ENCODE peak calls at places on chromosomes 7 and 10, in four cellular contexts. One of them, this sample, is unnamed.

GRCh38 chr7:132464740-132465139 is 111.5 kb downstream of the PLXNA4 start:
- DNase-seq in left ventricle myocardium inferior: peak; percentile 54
- DNase-seq in HCT116: no peak
- DNase-seq in stomach: no peak
- DNase-seq in this sample: no peak

GRCh38 chr7:19621740-19622139 is 87.1 kb downstream of the POLR1F start:
- DNase-seq in left ventricle myocardium inferior: no peak
- DNase-seq in HCT116: peak; percentile 24
- DNase-seq in stomach: no peak
- DNase-seq in this sample: no peak

GRCh38 chr10:44278669-44279337 is 106.1 kb downstream of the CXCL12 start:
- DNase-seq in left ventricle myocardium inferior: no peak
- DNase-seq in HCT116: no peak
- DNase-seq in stomach: no peak
- DNase-seq in this sample: no peak

GRCh38 chr10:93288679-93289634 is 193.2 kb downstream of the MYOF start:
- DNase-seq in left ventricle myocardium inferior: peak; percentile 45
- DNase-seq in HCT116: peak; percentile 78
- DNase-seq in stomach: peak; percentile 77
- DNase-seq in this sample: peak; percentile 96

GRCh38 chr10:75350791-75351190 is 50.8 kb downstream of the ZNF503 start:
- DNase-seq in left ventricle myocardium inferior: no peak
- DNase-seq in HCT116: peak; percentile 7
- DNase-seq in stomach: no peak
- DNase-seq in this sample: no peak

GRCh38 chr10:77496941-77497420 is 140.6 kb downstream of the KCNMA1 start:
- DNase-seq in left ventricle myocardium inferior: no peak
- DNase-seq in HCT116: no peak
- DNase-seq in stomach: no peak
- DNase-seq in this sample: no peak

GRCh38 chr7:131068604-131069021 is 259.1 kb upstream of the MKLN1 start:
- DNase-seq in left ventricle myocardium inferior: no peak
- DNase-seq in HCT116: no peak
- DNase-seq in stomach: no peak
- DNase-seq in this sample: no peak

GRCh38 chr7:139991911-139992310 is 70.8 kb downstream of the PARP12 start:
- DNase-seq in left ventricle myocardium inferior: no peak
- DNase-seq in HCT116: no peak
- DNase-seq in stomach: no peak
- DNase-seq in this sample: peak; percentile 23

GRCh38 chr10:79405995-79406515 is 39.4 kb downstream of the ZCCHC24 start:
- DNase-seq in left ventricle myocardium inferior: no peak
- DNase-seq in HCT116: no peak
- DNase-seq in stomach: no peak
- DNase-seq in this sample: no peak

GRCh38 chr7:2107386-2108085 is 125.2 kb downstream of the MAD1L1 start:
- DNase-seq in left ventricle myocardium inferior: no peak
- DNase-seq in HCT116: no peak
- DNase-seq in stomach: no peak
- DNase-seq in this sample: no peak

GRCh38 chr10:6202684-6203330 is at the start of gene PFKFB3:
- DNase-seq in left ventricle myocardium inferior: peak; percentile 97
- DNase-seq in HCT116: peak; percentile 71
- DNase-seq in stomach: peak; percentile 97
- DNase-seq in this sample: peak; percentile 99

GRCh38 chr10:6204341-6205191 is 1.8 kb downstream of the PFKFB3 start:
- DNase-seq in left ventricle myocardium inferior: peak; percentile 53
- DNase-seq in HCT116: no peak
- DNase-seq in stomach: peak; percentile 73
- DNase-seq in this sample: no peak

GRCh38 chr10:6202098-6202683 is 541 bp upstream of the PFKFB3 start:
- DNase-seq in left ventricle myocardium inferior: no peak
- DNase-seq in HCT116: no peak
- DNase-seq in stomach: no peak
- DNase-seq in this sample: no peak

GRCh38 chr10:6204063-6204340 is 1.3 kb downstream of the PFKFB3 start:
- DNase-seq in left ventricle myocardium inferior: no peak
- DNase-seq in HCT116: no peak
- DNase-seq in stomach: peak; percentile 62
- DNase-seq in this sample: no peak

GRCh38 chr10:6203331-6204062 is 765 bp downstream of the PFKFB3 start:
- DNase-seq in left ventricle myocardium inferior: peak; percentile 67
- DNase-seq in HCT116: no peak
- DNase-seq in stomach: peak; percentile 67
- DNase-seq in this sample: peak; percentile 85
- TF ChIP-seq CTCF in left ventricle myocardium inferior: peak; percentile 48
- TF ChIP-seq CTCF in HCT116: peak; percentile 30
- TF ChIP-seq CTCF in stomach: no peak
- TF ChIP-seq CTCF in this sample: no peak

GRCh38 chr7:255038-255435 is 34.9 kb upstream of the FOXL3 start:
- DNase-seq in left ventricle myocardium inferior: no peak
- DNase-seq in HCT116: no peak
- DNase-seq in stomach: no peak
- DNase-seq in this sample: no peak
- H3K9me3 ChIP-seq in left ventricle myocardium inferior: no peaks in the 10 kb centered on the region
- H3K9me3 ChIP-seq in HCT116: peaks cover 13% of the 10 kb centered on the region
- H3K9me3 ChIP-seq in stomach: no peaks in the 10 kb centered on the region
- H3K9me3 ChIP-seq in this sample: no peaks in the 10 kb centered on the region

GRCh38 chr10:69415951-69416350 is 767 bp downstream of the TACR2 start:
- DNase-seq in left ventricle myocardium inferior: no peak
- DNase-seq in HCT116: no peak
- DNase-seq in stomach: no peak
- DNase-seq in this sample: no peak

GRCh38 chr10:69416695-69417094 is at the start of gene TACR2:
- DNase-seq in left ventricle myocardium inferior: no peak
- DNase-seq in HCT116: no peak
- DNase-seq in stomach: no peak
- DNase-seq in this sample: no peak

GRCh38 chr10:69413221-69413865 is 3.4 kb downstream of the TACR2 start:
- DNase-seq in left ventricle myocardium inferior: peak; percentile 72
- DNase-seq in HCT116: peak; percentile 34
- DNase-seq in stomach: peak; percentile 66
- DNase-seq in this sample: no peak

GRCh38 chr10:69414036-69415018 is 2.4 kb downstream of the TACR2 start:
- DNase-seq in left ventricle myocardium inferior: no peak
- DNase-seq in HCT116: no peak
- DNase-seq in stomach: no peak
- DNase-seq in this sample: no peak

GRCh38 chr10:69415049-69415448 is 1.7 kb downstream of the TACR2 start:
- DNase-seq in left ventricle myocardium inferior: no peak
- DNase-seq in HCT116: no peak
- DNase-seq in stomach: no peak
- DNase-seq in this sample: no peak
- H3K4me1 ChIP-seq in left ventricle myocardium inferior: peaks cover 11% of the 10 kb centered on the region
- H3K4me1 ChIP-seq in HCT116: peaks cover 3% of the 10 kb centered on the region
- H3K4me1 ChIP-seq in stomach: peaks cover 16% of the 10 kb centered on the region
- H3K4me1 ChIP-seq in this sample: peaks cover 23% of the 10 kb centered on the region

GRCh38 chr10:113216068-113216467 is 266.0 kb downstream of the TCF7L2 start:
- DNase-seq in left ventricle myocardium inferior: no peak
- DNase-seq in HCT116: peak; percentile 12
- DNase-seq in stomach: no peak
- DNase-seq in this sample: no peak
- TF ChIP-seq CTCF in left ventricle myocardium inferior: no peak
- TF ChIP-seq CTCF in HCT116: peak; percentile 47
- TF ChIP-seq CTCF in stomach: no peak
- TF ChIP-seq CTCF in this sample: peak; percentile 42

DNA sequence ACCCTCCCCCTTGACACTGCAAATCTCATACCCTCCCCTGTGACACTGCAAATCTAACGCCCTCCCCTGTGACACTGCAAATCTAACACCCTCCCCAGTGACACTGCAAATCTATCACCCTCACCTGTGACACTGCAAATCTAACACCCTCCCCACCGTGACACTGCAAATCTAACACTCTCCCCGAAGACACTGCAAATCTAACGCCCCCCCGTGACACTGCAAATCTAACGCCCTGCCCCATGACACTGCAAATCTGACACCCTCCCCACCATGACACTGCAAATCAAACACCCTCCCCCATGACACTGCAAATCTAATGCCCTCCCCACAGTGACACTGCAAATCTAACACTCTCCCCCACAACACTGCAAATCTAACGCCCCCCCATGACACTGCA is 603.7 kb downstream of the DNAJB6 start:
- DNase-seq in left ventricle myocardium inferior: no peak
- DNase-seq in HCT116: no peak
- DNase-seq in stomach: no peak
- DNase-seq in this sample: no peak
- H3K9me3 ChIP-seq in left ventricle myocardium inferior: no peaks in the 10 kb centered on the region
- H3K9me3 ChIP-seq in HCT116: no peaks in the 10 kb centered on the region
- H3K9me3 ChIP-seq in stomach: no peaks in the 10 kb centered on the region
- H3K9me3 ChIP-seq in this sample: peaks cover 9% of the 10 kb centered on the region

GRCh38 chr10:113051456-113051855 is 101.4 kb downstream of the TCF7L2 start:
- DNase-seq in left ventricle myocardium inferior: no peak
- DNase-seq in HCT116: no peak
- DNase-seq in stomach: no peak
- DNase-seq in this sample: no peak

GRCh38 chr10:113052076-113052830 is 102.2 kb downstream of the TCF7L2 start:
- DNase-seq in left ventricle myocardium inferior: no peak
- DNase-seq in HCT116: no peak
- DNase-seq in stomach: no peak
- DNase-seq in this sample: no peak

GRCh38 chr10:113047605-113047962 is 97.5 kb downstream of the TCF7L2 start:
- DNase-seq in left ventricle myocardium inferior: no peak
- DNase-seq in HCT116: no peak
- DNase-seq in stomach: no peak
- DNase-seq in this sample: no peak

GRCh38 chr10:113047963-113048781 is 98.1 kb downstream of the TCF7L2 start:
- DNase-seq in left ventricle myocardium inferior: no peak
- DNase-seq in HCT116: no peak
- DNase-seq in stomach: no peak
- DNase-seq in this sample: no peak

GRCh38 chr10:113049881-113050280 is 99.8 kb downstream of the TCF7L2 start:
- DNase-seq in left ventricle myocardium inferior: no peak
- DNase-seq in HCT116: no peak
- DNase-seq in stomach: no peak
- DNase-seq in this sample: no peak
- H3K4me1 ChIP-seq in left ventricle myocardium inferior: peaks cover 52% of the 10 kb centered on the region
- H3K4me1 ChIP-seq in HCT116: peaks cover 27% of the 10 kb centered on the region
- H3K4me1 ChIP-seq in stomach: peaks cover 32% of the 10 kb centered on the region
- H3K4me1 ChIP-seq in this sample: peaks cover 12% of the 10 kb centered on the region